ENCODE peak calls at places on chromosomes 16 and 17, in four cellular contexts. X is gastrocnemius medialis; B is HS-5; A is central memory CD8-positive, alpha-beta T cell. C is an unnamed sample.

GRCh38 chr17:40327244-40327666 is 18.3 kb downstream of the RARA start:
- DNase-seq in X (no peak), B (no peak), A (no peak), C (no peak)

GRCh38 chr16:28009586-28010373 is 53.7 kb downstream of the GSG1L start:
- DNase-seq in X (no peak), B (no peak), A (no peak), C (no peak)

GRCh38 chr17:21242026-21242700 is 11.0 kb downstream of the NATD1 start:
- DNase-seq in X (peak; percentile 80), B (no peak), A (no peak), C (no peak)

GRCh38 chr17:47822785-47823184 is 1.2 kb upstream of the OSBPL7 start:
- DNase-seq in X (no peak), B (no peak), A (no peak), C (no peak)

GRCh38 chr17:41334385-41334784 is 16.2 kb downstream of the KRT33A start:
- DNase-seq in X (no peak), B (no peak), A (no peak), C (no peak)

GRCh38 chr16:11565665-11566064 is 21.1 kb downstream of the LITAF start:
- DNase-seq in X (no peak), B (no peak), A (no peak), C (no peak)

GRCh38 chr16:88317619-88317977 is 65.2 kb upstream of the ZNF469 start:
- DNase-seq in X (no peak), B (no peak), A (no peak), C (peak; percentile 67)

GRCh38 chr17:68642118-68642412 is 40.9 kb upstream of the FAM20A start:
- DNase-seq in X (no peak), B (no peak), A (no peak), C (no peak)

GRCh38 chr16:11318817-11319216 is 26.4 kb upstream of the RMI2 start:
- DNase-seq in X (no peak), B (no peak), A (no peak), C (no peak)

GRCh38 chr17:1787301-1787902 is 25.5 kb downstream of the SERPINF1 start:
- DNase-seq in X (peak; percentile 94), B (peak; percentile 89), A (no peak), C (peak; percentile 77)

GRCh38 chr16:31411024-31411845 is 16.9 kb downstream of the COX6A2 start:
- DNase-seq in X (no peak), B (no peak), A (no peak), C (no peak)

GRCh38 chr17:42163113-42163512 is 8.3 kb upstream of the RAB5C start:
- DNase-seq in X (no peak), B (no peak), A (no peak), C (no peak)

GRCh38 chr16:3383045-3383448 is 17.8 kb downstream of the ZSCAN32 start:
- DNase-seq in X (no peak), B (no peak), A (no peak), C (no peak)

GRCh38 chr16:1323296-1324239 is 9.9 kb upstream of the BAIAP3 start:
- DNase-seq in X (no peak), B (no peak), A (no peak), C (no peak)

C was measured in BJ.